ENCODE peak calls at places on chromosomes 6 and 20, in nine cellular contexts. One of them, this sample, is unnamed.

GRCh38 chr20:18361678-18362077 is 73.4 kb downstream of the ZNF133 start:
- DNase-seq in cardiac muscle cell: no peak
- DNase-seq in GM13976: no peak
- DNase-seq in GM20000: no peak
- DNase-seq in CD8-positive, alpha-beta T cell: no peak
- DNase-seq in GM10248: no peak
- DNase-seq in HCT116: no peak
- DNase-seq in AG09319: no peak
- DNase-seq in AG04450: no peak
- DNase-seq in this sample: no peak

GRCh38 chr20:58595167-58595566 is 55.9 kb upstream of the STX16 start:
- DNase-seq in cardiac muscle cell: no peak
- DNase-seq in GM13976: no peak
- DNase-seq in GM20000: no peak
- DNase-seq in CD8-positive, alpha-beta T cell: no peak
- DNase-seq in GM10248: no peak
- DNase-seq in HCT116: no peak
- DNase-seq in AG09319: no peak
- DNase-seq in AG04450: no peak
- DNase-seq in this sample: no peak

GRCh38 chr6:112173401-112173800 is 81.0 kb downstream of the LAMA4 start:
- DNase-seq in cardiac muscle cell: no peak
- DNase-seq in GM13976: no peak
- DNase-seq in GM20000: no peak
- DNase-seq in CD8-positive, alpha-beta T cell: no peak
- DNase-seq in GM10248: no peak
- DNase-seq in HCT116: no peak
- DNase-seq in AG09319: no peak
- DNase-seq in AG04450: no peak
- DNase-seq in this sample: no peak

GRCh38 chr20:42652261-42652660 is 537.4 kb downstream of the PTPRT start:
- DNase-seq in cardiac muscle cell: no peak
- DNase-seq in GM13976: no peak
- DNase-seq in GM20000: no peak
- DNase-seq in CD8-positive, alpha-beta T cell: no peak
- DNase-seq in GM10248: no peak
- DNase-seq in HCT116: no peak
- DNase-seq in AG09319: no peak
- DNase-seq in AG04450: no peak
- DNase-seq in this sample: no peak

GRCh38 chr6:94956910-94957309 is 620.4 kb upstream of the MANEA start:
- DNase-seq in cardiac muscle cell: no peak
- DNase-seq in GM13976: no peak
- DNase-seq in GM20000: no peak
- DNase-seq in CD8-positive, alpha-beta T cell: no peak
- DNase-seq in GM10248: no peak
- DNase-seq in HCT116: no peak
- DNase-seq in AG09319: no peak
- DNase-seq in AG04450: no peak
- DNase-seq in this sample: no peak

GRCh38 chr20:46307139-46307998 is 929 bp downstream of the CDH22 start:
- DNase-seq in cardiac muscle cell: peak; percentile 54
- DNase-seq in GM13976: peak; percentile 96
- DNase-seq in GM20000: peak; percentile 97
- DNase-seq in CD8-positive, alpha-beta T cell: peak; percentile 80
- DNase-seq in GM10248: peak; percentile 94
- DNase-seq in HCT116: no peak
- DNase-seq in AG09319: peak; percentile 7
- DNase-seq in AG04450: no peak
- DNase-seq in this sample: peak; percentile 96

GRCh38 chr6:166552600-166552999 is 33.9 kb downstream of the RAMACL start:
- DNase-seq in cardiac muscle cell: no peak
- DNase-seq in GM13976: no peak
- DNase-seq in GM20000: no peak
- DNase-seq in CD8-positive, alpha-beta T cell: no peak
- DNase-seq in GM10248: no peak
- DNase-seq in HCT116: no peak
- DNase-seq in AG09319: no peak
- DNase-seq in AG04450: no peak
- DNase-seq in this sample: no peak

GRCh38 chr6:41728073-41728936 is 7.1 kb downstream of the TFEB start:
- DNase-seq in cardiac muscle cell: no peak
- DNase-seq in GM13976: no peak
- DNase-seq in GM20000: no peak
- DNase-seq in CD8-positive, alpha-beta T cell: no peak
- DNase-seq in GM10248: no peak
- DNase-seq in HCT116: no peak
- DNase-seq in AG09319: no peak
- DNase-seq in AG04450: no peak
- DNase-seq in this sample: no peak

GRCh38 chr6:455006-455585 is 63.5 kb downstream of the IRF4 start:
- DNase-seq in cardiac muscle cell: no peak
- DNase-seq in GM13976: no peak
- DNase-seq in GM20000: no peak
- DNase-seq in CD8-positive, alpha-beta T cell: no peak
- DNase-seq in GM10248: no peak
- DNase-seq in HCT116: no peak
- DNase-seq in AG09319: no peak
- DNase-seq in AG04450: no peak
- DNase-seq in this sample: no peak

GRCh38 chr6:155216312-155217028 is 47.3 kb upstream of the CLDN20 start:
- DNase-seq in cardiac muscle cell: no peak
- DNase-seq in GM13976: no peak
- DNase-seq in GM20000: no peak
- DNase-seq in CD8-positive, alpha-beta T cell: no peak
- DNase-seq in GM10248: no peak
- DNase-seq in HCT116: no peak
- DNase-seq in AG09319: no peak
- DNase-seq in AG04450: no peak
- DNase-seq in this sample: no peak

GRCh38 chr20:35433337-35433736 is 4.7 kb downstream of the GDF5 start:
- DNase-seq in cardiac muscle cell: no peak
- DNase-seq in GM13976: no peak
- DNase-seq in GM20000: no peak
- DNase-seq in CD8-positive, alpha-beta T cell: no peak
- DNase-seq in GM10248: no peak
- DNase-seq in HCT116: no peak
- DNase-seq in AG09319: no peak
- DNase-seq in AG04450: no peak
- DNase-seq in this sample: no peak

GRCh38 chr20:35434085-35435005 is 3.7 kb downstream of the GDF5 start:
- DNase-seq in cardiac muscle cell: peak; percentile 58
- DNase-seq in GM13976: no peak
- DNase-seq in GM20000: no peak
- DNase-seq in CD8-positive, alpha-beta T cell: no peak
- DNase-seq in GM10248: no peak
- DNase-seq in HCT116: no peak
- DNase-seq in AG09319: no peak
- DNase-seq in AG04450: no peak
- DNase-seq in this sample: no peak

GRCh38 chr20:35431621-35432429 is 6.2 kb downstream of the GDF5 start:
- DNase-seq in cardiac muscle cell: no peak
- DNase-seq in GM13976: no peak
- DNase-seq in GM20000: no peak
- DNase-seq in CD8-positive, alpha-beta T cell: no peak
- DNase-seq in GM10248: no peak
- DNase-seq in HCT116: no peak
- DNase-seq in AG09319: no peak
- DNase-seq in AG04450: no peak
- DNase-seq in this sample: no peak

GRCh38 chr20:35436175-35436568 is 1.9 kb downstream of the GDF5 start:
- DNase-seq in cardiac muscle cell: no peak
- DNase-seq in GM13976: no peak
- DNase-seq in GM20000: no peak
- DNase-seq in CD8-positive, alpha-beta T cell: no peak
- DNase-seq in GM10248: no peak
- DNase-seq in HCT116: no peak
- DNase-seq in AG09319: no peak
- DNase-seq in AG04450: no peak
- DNase-seq in this sample: no peak

GRCh38 chr20:35432430-35432735 is 5.6 kb downstream of the GDF5 start:
- DNase-seq in cardiac muscle cell: no peak
- DNase-seq in GM13976: no peak
- DNase-seq in GM20000: no peak
- DNase-seq in CD8-positive, alpha-beta T cell: no peak
- DNase-seq in GM10248: no peak
- DNase-seq in HCT116: no peak
- DNase-seq in AG09319: no peak
- DNase-seq in AG04450: no peak
- DNase-seq in this sample: no peak
- TF ChIP-seq CTCF in cardiac muscle cell: no peak
- TF ChIP-seq CTCF in GM13976: no peak
- TF ChIP-seq CTCF in GM20000: no peak
- TF ChIP-seq CTCF in CD8-positive, alpha-beta T cell: no peak
- TF ChIP-seq CTCF in GM10248: no peak
- TF ChIP-seq CTCF in HCT116: no peak
- TF ChIP-seq CTCF in AG09319: no peak
- TF ChIP-seq CTCF in AG04450: no peak
- TF ChIP-seq CTCF in this sample: no peak

DNA sequence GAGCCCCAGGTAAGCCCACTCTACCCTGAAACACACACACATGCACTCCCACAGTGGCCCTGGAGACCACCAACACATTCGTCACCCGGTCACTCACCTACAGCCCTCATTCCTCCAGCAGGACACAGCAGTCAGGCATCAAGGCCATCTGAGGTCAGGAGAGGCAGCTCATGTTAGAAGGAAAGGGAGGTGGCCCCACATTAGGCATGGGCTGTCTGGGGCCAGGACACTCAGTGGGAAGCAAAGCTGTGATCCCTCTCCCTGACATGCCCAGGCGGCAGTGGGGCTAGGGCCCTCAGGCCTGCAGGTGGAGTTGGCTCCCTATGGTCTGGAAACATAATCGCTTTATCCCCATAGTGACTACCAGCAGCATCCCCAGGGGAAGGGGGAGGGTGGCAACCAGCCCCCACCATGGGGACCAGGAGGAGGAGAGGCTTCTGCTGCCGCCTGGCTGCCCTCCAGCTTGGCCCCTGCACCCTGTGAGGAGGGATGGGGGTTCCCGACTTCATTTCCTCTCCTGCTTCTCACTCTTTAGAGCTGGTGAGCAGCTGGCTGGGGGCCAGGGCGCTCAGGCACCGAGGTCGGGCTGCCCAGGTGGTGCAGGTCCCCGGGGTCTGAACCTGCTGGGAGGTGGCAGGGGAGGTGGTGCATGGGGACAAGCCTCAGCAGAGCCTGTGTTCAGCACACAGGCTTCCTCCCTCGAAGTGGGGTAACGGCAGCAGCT is 76.6 kb upstream of the CST7 start:
- DNase-seq in cardiac muscle cell: no peak
- DNase-seq in GM13976: no peak
- DNase-seq in GM20000: no peak
- DNase-seq in CD8-positive, alpha-beta T cell: no peak
- DNase-seq in GM10248: no peak
- DNase-seq in HCT116: no peak
- DNase-seq in AG09319: no peak
- DNase-seq in AG04450: no peak
- DNase-seq in this sample: no peak
- TF ChIP-seq CTCF in cardiac muscle cell: no peak
- TF ChIP-seq CTCF in GM13976: no peak
- TF ChIP-seq CTCF in GM20000: no peak
- TF ChIP-seq CTCF in CD8-positive, alpha-beta T cell: no peak
- TF ChIP-seq CTCF in GM10248: no peak
- TF ChIP-seq CTCF in HCT116: no peak
- TF ChIP-seq CTCF in AG09319: no peak
- TF ChIP-seq CTCF in AG04450: no peak
- TF ChIP-seq CTCF in this sample: no peak

GRCh38 chr6:12340488-12340818 is 50.3 kb downstream of the EDN1 start:
- DNase-seq in cardiac muscle cell: no peak
- DNase-seq in GM13976: no peak
- DNase-seq in GM20000: no peak
- DNase-seq in CD8-positive, alpha-beta T cell: no peak
- DNase-seq in GM10248: no peak
- DNase-seq in HCT116: no peak
- DNase-seq in AG09319: no peak
- DNase-seq in AG04450: no peak
- DNase-seq in this sample: no peak
- TF ChIP-seq CTCF in cardiac muscle cell: no peak
- TF ChIP-seq CTCF in GM13976: no peak
- TF ChIP-seq CTCF in GM20000: no peak
- TF ChIP-seq CTCF in CD8-positive, alpha-beta T cell: no peak
- TF ChIP-seq CTCF in GM10248: no peak
- TF ChIP-seq CTCF in HCT116: no peak
- TF ChIP-seq CTCF in AG09319: no peak
- TF ChIP-seq CTCF in AG04450: no peak
- TF ChIP-seq CTCF in this sample: no peak

GRCh38 chr6:16822529-16822928 is 61.3 kb upstream of the ATXN1 start:
- DNase-seq in cardiac muscle cell: no peak
- DNase-seq in GM13976: no peak
- DNase-seq in GM20000: no peak
- DNase-seq in CD8-positive, alpha-beta T cell: no peak
- DNase-seq in GM10248: no peak
- DNase-seq in HCT116: no peak
- DNase-seq in AG09319: no peak
- DNase-seq in AG04450: no peak
- DNase-seq in this sample: no peak

GRCh38 chr6:16818992-16819626 is 57.8 kb upstream of the ATXN1 start:
- DNase-seq in cardiac muscle cell: no peak
- DNase-seq in GM13976: no peak
- DNase-seq in GM20000: no peak
- DNase-seq in CD8-positive, alpha-beta T cell: no peak
- DNase-seq in GM10248: no peak
- DNase-seq in HCT116: no peak
- DNase-seq in AG09319: no peak
- DNase-seq in AG04450: no peak
- DNase-seq in this sample: no peak

GRCh38 chr6:16821834-16822264 is 60.6 kb upstream of the ATXN1 start:
- DNase-seq in cardiac muscle cell: no peak
- DNase-seq in GM13976: no peak
- DNase-seq in GM20000: no peak
- DNase-seq in CD8-positive, alpha-beta T cell: no peak
- DNase-seq in GM10248: no peak
- DNase-seq in HCT116: no peak
- DNase-seq in AG09319: no peak
- DNase-seq in AG04450: no peak
- DNase-seq in this sample: no peak

GRCh38 chr6:16817594-16817993 is 56.3 kb upstream of the ATXN1 start:
- DNase-seq in cardiac muscle cell: no peak
- DNase-seq in GM13976: no peak
- DNase-seq in GM20000: no peak
- DNase-seq in CD8-positive, alpha-beta T cell: no peak
- DNase-seq in GM10248: no peak
- DNase-seq in HCT116: no peak
- DNase-seq in AG09319: no peak
- DNase-seq in AG04450: no peak
- DNase-seq in this sample: no peak

GRCh38 chr6:16819752-16820151 is 58.5 kb upstream of the ATXN1 start:
- DNase-seq in cardiac muscle cell: no peak
- DNase-seq in GM13976: no peak
- DNase-seq in GM20000: no peak
- DNase-seq in CD8-positive, alpha-beta T cell: no peak
- DNase-seq in GM10248: no peak
- DNase-seq in HCT116: no peak
- DNase-seq in AG09319: peak; percentile 12
- DNase-seq in AG04450: no peak
- DNase-seq in this sample: no peak
- TF ChIP-seq CTCF in cardiac muscle cell: peak; percentile 19
- TF ChIP-seq CTCF in GM13976: no peak
- TF ChIP-seq CTCF in GM20000: no peak
- TF ChIP-seq CTCF in CD8-positive, alpha-beta T cell: no peak
- TF ChIP-seq CTCF in GM10248: peak; percentile 26
- TF ChIP-seq CTCF in HCT116: peak; percentile 40
- TF ChIP-seq CTCF in AG09319: peak; percentile 44
- TF ChIP-seq CTCF in AG04450: peak; percentile 36
- TF ChIP-seq CTCF in this sample: peak; percentile 26

GRCh38 chr6:128520436-128521301 is at the start of gene PTPRK:
- DNase-seq in cardiac muscle cell: peak; percentile 96
- DNase-seq in GM13976: peak; percentile 79
- DNase-seq in GM20000: peak; percentile 86
- DNase-seq in CD8-positive, alpha-beta T cell: peak; percentile 90
- DNase-seq in GM10248: peak; percentile 72
- DNase-seq in HCT116: peak; percentile 76
- DNase-seq in AG09319: peak; percentile 82
- DNase-seq in AG04450: peak; percentile 68
- DNase-seq in this sample: peak; percentile 79
- TF ChIP-seq CTCF in cardiac muscle cell: peak; percentile 38
- TF ChIP-seq CTCF in GM13976: peak; percentile 31
- TF ChIP-seq CTCF in GM20000: peak; percentile 29
- TF ChIP-seq CTCF in CD8-positive, alpha-beta T cell: peak; percentile 44
- TF ChIP-seq CTCF in GM10248: peak; percentile 37
- TF ChIP-seq CTCF in HCT116: peak; percentile 42
- TF ChIP-seq CTCF in AG09319: peak; percentile 18
- TF ChIP-seq CTCF in AG04450: peak; percentile 31
- TF ChIP-seq CTCF in this sample: peak; percentile 39

This sample was measured in GM13977.